ENCODE peak calls at places on chromosomes 7 and 10, in seven cellular contexts. One of them, this sample, is unnamed.

GRCh38 chr10:70145166-70145665 is 1.3 kb downstream of the TYSND1 start:
- DNase-seq in cardiac muscle cell: peak; percentile 18
- DNase-seq in heart right ventricle: no peak
- DNase-seq in endothelial cell of umbilical vein: no peak
- DNase-seq in A549: peak; percentile 28
- DNase-seq in uterus: no peak
- DNase-seq in K562: no peak
- DNase-seq in this sample: no peak

GRCh38 chr10:59361659-59362183 is 628 bp downstream of the FAM13C start:
- DNase-seq in cardiac muscle cell: peak; percentile 10
- DNase-seq in heart right ventricle: no peak
- DNase-seq in endothelial cell of umbilical vein: no peak
- DNase-seq in A549: no peak
- DNase-seq in uterus: no peak
- DNase-seq in K562: no peak
- DNase-seq in this sample: no peak

GRCh38 chr10:74825033-74825370 is 1.4 kb upstream of the KAT6B start:
- DNase-seq in cardiac muscle cell: no peak
- DNase-seq in heart right ventricle: peak; percentile 42
- DNase-seq in endothelial cell of umbilical vein: peak; percentile 32
- DNase-seq in A549: peak; percentile 31
- DNase-seq in uterus: peak; percentile 46
- DNase-seq in K562: peak; percentile 40
- DNase-seq in this sample: peak; percentile 37

GRCh38 chr7:130381468-130382312 is 1.4 kb downstream of the CPA1 start:
- DNase-seq in cardiac muscle cell: no peak
- DNase-seq in heart right ventricle: no peak
- DNase-seq in endothelial cell of umbilical vein: no peak
- DNase-seq in A549: no peak
- DNase-seq in uterus: no peak
- DNase-seq in K562: peak; percentile 70
- DNase-seq in this sample: no peak

GRCh38 chr7:98185101-98185500 is 26.1 kb upstream of the BHLHA15 start:
- DNase-seq in cardiac muscle cell: no peak
- DNase-seq in heart right ventricle: no peak
- DNase-seq in endothelial cell of umbilical vein: no peak
- DNase-seq in A549: no peak
- DNase-seq in uterus: no peak
- DNase-seq in K562: no peak
- DNase-seq in this sample: no peak

GRCh38 chr10:70315815-70316214 is 32.0 kb upstream of the NPFFR1 start:
- DNase-seq in cardiac muscle cell: no peak
- DNase-seq in heart right ventricle: no peak
- DNase-seq in endothelial cell of umbilical vein: no peak
- DNase-seq in A549: no peak
- DNase-seq in uterus: no peak
- DNase-seq in K562: no peak
- DNase-seq in this sample: no peak

GRCh38 chr7:134504660-134505164 is 22.7 kb upstream of the AKR1B10 start:
- DNase-seq in cardiac muscle cell: no peak
- DNase-seq in heart right ventricle: no peak
- DNase-seq in endothelial cell of umbilical vein: peak; percentile 22
- DNase-seq in A549: no peak
- DNase-seq in uterus: no peak
- DNase-seq in K562: no peak
- DNase-seq in this sample: no peak

GRCh38 chr7:73725703-73726466 is 6.4 kb upstream of the STX1A start:
- DNase-seq in cardiac muscle cell: peak; percentile 72
- DNase-seq in heart right ventricle: peak; percentile 83
- DNase-seq in endothelial cell of umbilical vein: peak; percentile 72
- DNase-seq in A549: no peak
- DNase-seq in uterus: peak; percentile 86
- DNase-seq in K562: peak; percentile 90
- DNase-seq in this sample: peak; percentile 86

GRCh38 chr10:29435809-29436501 is 147.1 kb downstream of the LYZL1 start:
- DNase-seq in cardiac muscle cell: peak; percentile 27
- DNase-seq in heart right ventricle: no peak
- DNase-seq in endothelial cell of umbilical vein: no peak
- DNase-seq in A549: no peak
- DNase-seq in uterus: no peak
- DNase-seq in K562: no peak
- DNase-seq in this sample: no peak

GRCh38 chr10:21069929-21070363 is 172.8 kb upstream of the NEBL start:
- DNase-seq in cardiac muscle cell: no peak
- DNase-seq in heart right ventricle: no peak
- DNase-seq in endothelial cell of umbilical vein: no peak
- DNase-seq in A549: no peak
- DNase-seq in uterus: no peak
- DNase-seq in K562: no peak
- DNase-seq in this sample: peak; percentile 20

GRCh38 chr10:8047452-8048280 is 6.8 kb upstream of the GATA3 start:
- DNase-seq in cardiac muscle cell: no peak
- DNase-seq in heart right ventricle: no peak
- DNase-seq in endothelial cell of umbilical vein: peak; percentile 59
- DNase-seq in A549: no peak
- DNase-seq in uterus: no peak
- DNase-seq in K562: no peak
- DNase-seq in this sample: no peak

GRCh38 chr7:149816267-149816751 is 21.9 kb upstream of the ZNF862 start:
- DNase-seq in cardiac muscle cell: no peak
- DNase-seq in heart right ventricle: no peak
- DNase-seq in endothelial cell of umbilical vein: no peak
- DNase-seq in A549: no peak
- DNase-seq in uterus: no peak
- DNase-seq in K562: no peak
- DNase-seq in this sample: no peak

DNA sequence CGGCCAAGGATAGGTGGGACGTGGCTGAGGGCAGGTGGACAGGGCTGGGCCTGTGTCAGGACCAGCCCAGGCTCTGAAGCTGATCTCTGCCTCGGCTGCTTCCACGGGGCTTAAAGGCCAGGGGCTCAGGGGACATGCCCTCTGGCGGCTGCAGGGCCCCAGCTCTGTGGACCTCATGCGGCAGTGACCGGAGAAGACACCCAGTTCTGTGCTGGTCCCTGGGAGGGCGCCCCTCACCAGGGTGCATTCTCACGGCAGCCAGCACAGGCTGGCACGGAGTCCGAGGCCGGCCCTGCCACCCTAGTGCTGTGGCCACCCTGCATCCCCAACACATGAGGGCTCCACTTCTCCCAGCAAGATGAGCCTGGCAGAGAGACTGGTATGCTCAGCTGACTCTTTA is 30.3 kb downstream of the YKT6 start:
- DNase-seq in cardiac muscle cell: no peak
- DNase-seq in heart right ventricle: no peak
- DNase-seq in endothelial cell of umbilical vein: no peak
- DNase-seq in A549: no peak
- DNase-seq in uterus: no peak
- DNase-seq in K562: peak; percentile 26
- DNase-seq in this sample: peak; percentile 56
- TF ChIP-seq CTCF in cardiac muscle cell: no peak
- TF ChIP-seq CTCF in heart right ventricle: no peak
- TF ChIP-seq CTCF in endothelial cell of umbilical vein: no peak
- TF ChIP-seq CTCF in A549: no peak
- TF ChIP-seq CTCF in uterus: no peak
- TF ChIP-seq CTCF in K562: peak; percentile 45
- TF ChIP-seq CTCF in this sample: peak; percentile 40

GRCh38 chr7:131546583-131547111 is 9.8 kb downstream of the PODXL start:
- DNase-seq in cardiac muscle cell: no peak
- DNase-seq in heart right ventricle: no peak
- DNase-seq in endothelial cell of umbilical vein: peak; percentile 57
- DNase-seq in A549: no peak
- DNase-seq in uterus: no peak
- DNase-seq in K562: peak; percentile 83
- DNase-seq in this sample: peak; percentile 66

GRCh38 chr7:131544449-131545425 is 11.7 kb downstream of the PODXL start:
- DNase-seq in cardiac muscle cell: peak; percentile 35
- DNase-seq in heart right ventricle: no peak
- DNase-seq in endothelial cell of umbilical vein: peak; percentile 77
- DNase-seq in A549: no peak
- DNase-seq in uterus: peak; percentile 44
- DNase-seq in K562: peak; percentile 65
- DNase-seq in this sample: peak; percentile 43

GRCh38 chr7:131547589-131547988 is 8.8 kb downstream of the PODXL start:
- DNase-seq in cardiac muscle cell: no peak
- DNase-seq in heart right ventricle: no peak
- DNase-seq in endothelial cell of umbilical vein: no peak
- DNase-seq in A549: no peak
- DNase-seq in uterus: no peak
- DNase-seq in K562: no peak
- DNase-seq in this sample: no peak

GRCh38 chr7:131546126-131546525 is 10.3 kb downstream of the PODXL start:
- DNase-seq in cardiac muscle cell: no peak
- DNase-seq in heart right ventricle: no peak
- DNase-seq in endothelial cell of umbilical vein: peak; percentile 23
- DNase-seq in A549: no peak
- DNase-seq in uterus: no peak
- DNase-seq in K562: peak; percentile 27
- DNase-seq in this sample: no peak

GRCh38 chr7:131548371-131548770 is 8.1 kb downstream of the PODXL start:
- DNase-seq in cardiac muscle cell: no peak
- DNase-seq in heart right ventricle: no peak
- DNase-seq in endothelial cell of umbilical vein: no peak
- DNase-seq in A549: no peak
- DNase-seq in uterus: no peak
- DNase-seq in K562: no peak
- DNase-seq in this sample: no peak
- H3K27ac ChIP-seq in cardiac muscle cell: no peak overlapping the region
- H3K27ac ChIP-seq in heart right ventricle: no peak overlapping the region
- H3K27ac ChIP-seq in endothelial cell of umbilical vein: no peak overlapping the region
- H3K27ac ChIP-seq in A549: no peak overlapping the region
- H3K27ac ChIP-seq in uterus: no peak overlapping the region
- H3K27ac ChIP-seq in K562: no peak overlapping the region
- H3K27ac ChIP-seq in this sample: no peak overlapping the region

GRCh38 chr7:17530741-17531417 is 232.4 kb downstream of the AHR start:
- DNase-seq in cardiac muscle cell: peak; percentile 93
- DNase-seq in heart right ventricle: no peak
- DNase-seq in endothelial cell of umbilical vein: peak; percentile 60
- DNase-seq in A549: no peak
- DNase-seq in uterus: no peak
- DNase-seq in K562: peak; percentile 3
- DNase-seq in this sample: no peak
- TF ChIP-seq CTCF in cardiac muscle cell: peak; percentile 28
- TF ChIP-seq CTCF in heart right ventricle: peak; percentile 45
- TF ChIP-seq CTCF in endothelial cell of umbilical vein: no peak
- TF ChIP-seq CTCF in A549: peak; percentile 32
- TF ChIP-seq CTCF in uterus: no peak
- TF ChIP-seq CTCF in K562: no peak
- TF ChIP-seq CTCF in this sample: no peak

DNA sequence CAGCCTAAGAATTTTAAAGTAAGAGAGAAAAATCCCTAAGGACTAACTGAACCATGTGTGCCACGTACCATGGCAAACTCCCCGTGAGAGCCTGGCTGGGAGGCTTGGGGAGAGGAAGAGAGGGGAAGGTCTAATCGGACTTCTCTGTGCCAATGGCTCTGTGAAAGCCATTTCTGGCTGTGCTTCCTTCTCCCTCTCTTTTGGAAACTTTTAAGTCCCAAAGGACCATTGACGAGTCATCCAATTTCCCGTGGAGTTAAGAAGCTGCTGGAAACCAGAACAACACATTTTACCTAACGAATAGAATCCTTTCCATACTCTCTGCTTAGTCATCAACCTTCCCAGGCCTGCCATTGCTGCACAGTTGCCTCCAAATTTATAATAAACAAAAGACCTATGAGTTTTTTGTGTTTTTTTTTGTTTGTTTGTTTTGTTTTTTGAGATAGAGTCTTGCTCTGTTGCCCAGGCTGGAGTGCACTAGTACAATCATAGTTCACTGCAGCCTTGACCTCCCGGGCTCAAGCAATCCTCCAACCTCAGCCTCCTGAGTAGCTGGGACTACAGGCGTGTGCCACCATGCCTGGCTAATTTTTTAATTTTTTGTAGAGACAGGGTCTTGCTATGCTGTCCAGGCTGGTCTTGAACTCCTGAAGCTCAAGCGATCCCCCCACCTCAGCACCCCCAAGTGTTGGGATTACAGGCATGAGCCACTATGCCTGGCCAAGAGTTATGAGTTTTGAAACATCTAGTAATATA is 13.2 kb downstream of the LAMB1 start:
- DNase-seq in cardiac muscle cell: peak; percentile 80
- DNase-seq in heart right ventricle: peak; percentile 46
- DNase-seq in endothelial cell of umbilical vein: peak; percentile 48
- DNase-seq in A549: no peak
- DNase-seq in uterus: no peak
- DNase-seq in K562: no peak
- DNase-seq in this sample: no peak
- H3K27ac ChIP-seq in cardiac muscle cell: no peak overlapping the region
- H3K27ac ChIP-seq in heart right ventricle: peak overlapping the region; percentile 68
- H3K27ac ChIP-seq in endothelial cell of umbilical vein: peak overlapping the region; percentile 41
- H3K27ac ChIP-seq in A549: no peak overlapping the region
- H3K27ac ChIP-seq in uterus: peak overlapping the region; percentile 70
- H3K27ac ChIP-seq in K562: no peak overlapping the region
- H3K27ac ChIP-seq in this sample: no peak overlapping the region

GRCh38 chr7:150860291-150860977 is 8.1 kb downstream of the AOC1 start:
- DNase-seq in cardiac muscle cell: no peak
- DNase-seq in heart right ventricle: no peak
- DNase-seq in endothelial cell of umbilical vein: no peak
- DNase-seq in A549: no peak
- DNase-seq in uterus: no peak
- DNase-seq in K562: no peak
- DNase-seq in this sample: no peak
- TF ChIP-seq CTCF in cardiac muscle cell: no peak
- TF ChIP-seq CTCF in heart right ventricle: peak; percentile 24
- TF ChIP-seq CTCF in endothelial cell of umbilical vein: no peak
- TF ChIP-seq CTCF in A549: no peak
- TF ChIP-seq CTCF in uterus: no peak
- TF ChIP-seq CTCF in K562: no peak
- TF ChIP-seq CTCF in this sample: peak; percentile 52